ENCODE peak calls at places on chromosomes 11 and 22, in six cellular contexts. K is kidney, Y is A673, H is heart left ventricle, X is Peyer's patch, W is body of pancreas. I is an unnamed sample. For H3K36me3 and H3K4me1, the result is how much of the 10 kb centered on the place peaks cover.

GRCh38 chr22:40076702-40077645 is 82.2 kb downstream of the FAM83F start:
- DNase-seq in H (no peak), W (no peak), Y (no peak), K (no peak), X (no peak), I (no peak)

GRCh38 chr11:64268687-64269379 is 15.6 kb downstream of the BAD start:
- DNase-seq in W (peak), Y (peak), K (peak), X (peak), H (peak), I (peak)

GRCh38 chr22:42780070-42780540 is 59.4 kb upstream of the A4GALT start:
- DNase-seq in H (peak), X (peak), W (peak), K (no peak), Y (peak), I (peak)

GRCh38 chr11:131875611-131876010 is 505.2 kb downstream of the NTM start:
- DNase-seq in W (no peak), X (no peak), Y (no peak), H (no peak), K (no peak), I (no peak)

GRCh38 chr11:88320149-88320559 is 17.4 kb downstream of the CTSC start:
- DNase-seq in W (no peak), H (no peak), X (no peak), Y (peak), K (no peak), I (no peak)

GRCh38 chr22:27591060-27591459 is 210.5 kb downstream of the MN1 start:
- DNase-seq in H (no peak), X (no peak), W (peak), K (no peak), Y (no peak), I (no peak)

GRCh38 chr11:65500262-65501004 is 1.6 kb downstream of the MALAT1 start:
- DNase-seq in X (peak), H (no peak), W (peak), K (peak), Y (peak), I (peak)

GRCh38 chr11:71532016-71532610 is 5.0 kb downstream of the KRTAP5-7 start:
- DNase-seq in X (peak), K (no peak), W (no peak), Y (no peak), H (no peak), I (no peak)

GRCh38 chr11:8838248-8838647 is 72.7 kb upstream of the AKIP1 start:
- DNase-seq in X (no peak), K (no peak), W (no peak), H (no peak), Y (no peak), I (no peak)

GRCh38 chr11:24348908-24349307 is 147.9 kb upstream of the LUZP2 start:
- DNase-seq in Y (no peak), X (no peak), W (no peak), K (no peak), H (no peak), I (no peak)

GRCh38 chr11:77175869-77176539 is 48.0 kb downstream of the MYO7A start:
- DNase-seq in W (no peak), X (no peak), K (peak), Y (no peak), H (peak), I (no peak)

GRCh38 chr11:132994038-132994502 is 538.2 kb downstream of the OPCML start:
- DNase-seq in W (no peak), H (no peak), K (no peak), Y (peak), X (no peak), I (no peak)

GRCh38 chr11:66915046-66915832 is 42.9 kb downstream of the PC start:
- DNase-seq in X (no peak), H (no peak), W (no peak), Y (peak), K (no peak), I (no peak)

GRCh38 chr11:78564889-78565467 is 9.7 kb downstream of the NARS2 start:
- DNase-seq in W (no peak), Y (no peak), H (no peak), K (no peak), X (no peak), I (no peak)

GRCh38 chr11:79219186-79220045 is 221.4 kb downstream of the TENM4 start:
- DNase-seq in W (no peak), H (no peak), K (no peak), X (no peak), Y (no peak), I (no peak)

GRCh38 chr11:31813961-31814868 is 3.1 kb upstream of the PAX6 start:
- DNase-seq in W (no peak), H (no peak), Y (no peak), X (no peak), K (no peak), I (no peak)

GRCh38 chr11:78318321-78318720 is 99.3 kb downstream of the GAB2 start:
- DNase-seq in W (no peak), X (no peak), H (no peak), K (no peak), Y (peak), I (no peak)

GRCh38 chr22:37953437-37954179 is at the start of the genes C22orf23 and POLR2F:
- DNase-seq in Y (peak), X (peak), K (peak), H (peak), W (peak), I (peak)

GRCh38 chr11:27174672-27175210 is 134.1 kb downstream of the BBOX1 start:
- DNase-seq in W (no peak), H (no peak), X (no peak), K (no peak), Y (no peak), I (no peak)

GRCh38 chr11:33801821-33802413 is 27.6 kb upstream of the FBXO3 start:
- DNase-seq in H (no peak), W (no peak), Y (peak), X (no peak), K (no peak), I (no peak)

GRCh38 chr11:35107866-35108265 is 31.1 kb upstream of the CD44 start:
- DNase-seq in K (no peak), H (no peak), Y (no peak), X (no peak), W (no peak), I (no peak)
- H3K36me3 ChIP-seq in K (under half), H (under half), Y (under half), X (under half), W (under half), I (under half)

DNA sequence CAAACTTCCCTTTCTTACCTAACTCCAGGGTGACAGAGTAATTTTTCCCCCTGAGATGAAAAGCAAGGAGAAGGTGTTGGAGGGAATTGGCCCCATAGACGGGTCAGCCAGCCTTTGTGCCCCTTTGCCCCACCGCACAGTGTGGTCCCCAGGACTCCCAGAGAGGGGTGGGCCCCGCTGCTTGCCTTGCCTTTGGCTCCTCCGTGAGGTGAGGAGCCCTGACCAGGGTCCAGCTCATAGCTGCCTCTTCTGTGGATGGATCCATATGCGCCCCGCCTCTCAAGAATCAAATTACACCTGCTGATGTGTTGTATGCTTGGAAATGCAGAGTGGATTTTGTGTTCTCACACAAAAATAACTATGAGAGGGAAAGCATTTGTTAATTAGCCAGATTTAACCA is 27.1 kb upstream of the SORL1-AS1 start:
- DNase-seq in X (no peak), H (no peak), W (no peak), Y (no peak), K (no peak), I (no peak)
- H3K4me1 ChIP-seq in X (under half), H (under half), W (under half), Y (under half), K (under half), I (under half)

GRCh38 chr11:574632-575323 is 1.5 kb upstream of the PHRF1 start:
- DNase-seq in K (peak), W (no peak), H (no peak), Y (no peak), X (no peak), I (no peak)

GRCh38 chr11:573146-573759 is 3.0 kb upstream of the PHRF1 start:
- DNase-seq in X (no peak), K (peak), Y (no peak), W (no peak), H (no peak), I (no peak)

GRCh38 chr11:568306-569259 is 7.7 kb upstream of the PHRF1 start:
- DNase-seq in W (peak), K (peak), H (peak), Y (peak), X (peak), I (peak)

GRCh38 chr11:569273-569885 is 6.9 kb upstream of the PHRF1 start:
- DNase-seq in H (no peak), Y (no peak), W (no peak), K (peak), X (no peak), I (no peak)

DNA sequence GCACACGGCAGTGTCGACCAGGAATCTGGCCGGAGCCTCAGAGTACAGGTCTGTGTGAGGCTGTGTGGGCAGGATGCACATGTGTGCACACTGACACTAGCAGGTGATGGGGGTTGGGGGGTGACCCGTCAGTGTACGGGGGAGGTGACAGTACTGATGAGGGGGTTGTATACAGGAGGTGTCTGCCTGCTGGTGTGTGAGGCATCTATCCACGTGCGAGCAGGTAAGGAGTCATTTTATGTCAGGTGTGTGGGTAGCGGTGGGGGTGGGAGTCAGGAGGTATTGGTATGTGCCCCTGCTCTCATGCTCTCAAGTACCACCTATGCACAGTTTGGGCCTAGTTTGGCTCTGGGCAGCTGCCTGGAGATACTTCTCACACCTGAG is 4.5 kb upstream of the PHRF1 start:
- DNase-seq in X (no peak), W (no peak), Y (no peak), H (no peak), K (peak), I (no peak)
- H3K36me3 ChIP-seq in X (under half), W (under half), Y (under half), H (under half), K (under half), I (under half)

GRCh38 chr22:31998784-31999435 is 44.2 kb upstream of the SLC5A1 start:
- DNase-seq in W (no peak), H (no peak), Y (no peak), X (peak), K (no peak), I (no peak)

GRCh38 chr22:32005453-32005852 is 37.6 kb upstream of the SLC5A1 start:
- DNase-seq in K (no peak), H (no peak), X (peak), Y (no peak), W (no peak), I (peak)

GRCh38 chr22:31995046-31995445 is 48.0 kb upstream of the SLC5A1 start:
- DNase-seq in H (no peak), W (no peak), K (no peak), X (no peak), Y (peak), I (no peak)

GRCh38 chr22:31995807-31996206 is 47.3 kb upstream of the SLC5A1 start:
- DNase-seq in H (no peak), K (no peak), W (no peak), X (no peak), Y (no peak), I (no peak)

GRCh38 chr22:32000171-32000570 is 42.9 kb upstream of the SLC5A1 start:
- DNase-seq in W (no peak), X (no peak), H (no peak), Y (no peak), K (no peak), I (no peak)
- H3K4me1 ChIP-seq in W (under half), X (under half), H (under half), Y (under half), K (under half), I (under half)

GRCh38 chr11:70301191-70301590 is 30.7 kb downstream of the PPFIA1 start:
- DNase-seq in W (no peak), K (no peak), H (no peak), X (peak), Y (no peak), I (peak)

GRCh38 chr11:70298243-70298915 is 27.9 kb downstream of the PPFIA1 start:
- DNase-seq in W (no peak), Y (no peak), K (no peak), X (peak), H (no peak), I (no peak)

GRCh38 chr11:70296681-70297080 is 26.2 kb downstream of the PPFIA1 start:
- DNase-seq in K (peak), X (no peak), Y (no peak), W (no peak), H (no peak), I (no peak)

GRCh38 chr11:70299636-70300035 is 29.1 kb downstream of the PPFIA1 start:
- DNase-seq in K (no peak), X (peak), H (no peak), W (no peak), Y (no peak), I (no peak)

DNA sequence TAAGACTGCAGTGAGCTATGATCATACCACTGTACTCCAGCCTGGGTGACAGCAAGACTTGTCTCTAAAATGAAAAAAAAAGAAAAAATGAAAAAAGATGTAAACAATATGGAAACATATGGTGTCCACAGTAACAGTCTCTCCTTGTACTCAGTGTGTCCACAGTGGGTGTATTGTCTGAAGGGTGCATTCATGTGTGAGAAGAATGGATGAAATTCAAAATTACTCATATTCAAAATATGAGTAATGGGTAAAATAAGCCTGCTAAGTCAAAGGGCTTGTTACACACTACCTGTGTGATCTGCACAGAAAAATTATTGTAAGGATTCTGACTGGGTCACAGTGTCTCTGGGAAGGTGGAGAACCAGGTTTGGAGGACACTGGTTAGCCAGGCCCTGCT is 26.9 kb downstream of the PPFIA1 start:
- DNase-seq in H (no peak), W (no peak), K (no peak), Y (no peak), X (no peak), I (no peak)
- H3K36me3 ChIP-seq in H (under half), W (under half), K (under half), Y (under half), X (under half), I (under half)

DNA sequence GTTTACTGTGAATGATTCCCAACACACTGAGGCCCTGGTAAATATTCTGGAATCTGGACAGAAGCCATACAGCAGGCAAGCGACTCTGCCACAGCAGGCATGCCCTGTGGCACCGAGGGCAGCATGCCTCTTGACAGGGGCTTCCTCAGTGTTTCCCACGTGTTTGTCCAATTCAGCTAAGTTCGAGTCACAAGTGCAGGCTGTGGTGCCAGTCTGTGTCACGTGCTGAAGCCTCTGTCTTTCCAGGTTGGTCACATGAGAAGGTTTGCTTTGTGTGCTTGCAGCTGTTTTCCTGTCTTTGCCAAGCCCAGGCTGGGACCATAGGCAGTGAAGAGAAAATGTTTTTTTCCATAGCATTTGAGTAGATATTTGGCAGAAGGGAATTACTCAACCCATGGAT is 2.4 kb upstream of the PPFIBP2 start:
- DNase-seq in W (peak), H (peak), K (no peak), Y (no peak), X (peak), I (no peak)
- H3K4me1 ChIP-seq in W (under half), H (under half), K (under half), Y (under half), X (under half), I (under half)

GRCh38 chr11:117992620-117993019 is 6.4 kb downstream of the IL10RA start:
- DNase-seq in Y (no peak), W (no peak), K (no peak), X (no peak), H (no peak), I (no peak)

GRCh38 chr11:117995472-117995871 is 9.3 kb downstream of the IL10RA start:
- DNase-seq in Y (no peak), W (no peak), X (no peak), K (no peak), H (no peak), I (no peak)

GRCh38 chr11:117996058-117996457 is 9.9 kb downstream of the IL10RA start:
- DNase-seq in H (no peak), K (no peak), Y (no peak), W (no peak), X (no peak), I (no peak)

GRCh38 chr11:117992136-117992535 is 5.9 kb downstream of the IL10RA start:
- DNase-seq in W (no peak), Y (no peak), K (no peak), X (no peak), H (no peak), I (no peak)

DNA sequence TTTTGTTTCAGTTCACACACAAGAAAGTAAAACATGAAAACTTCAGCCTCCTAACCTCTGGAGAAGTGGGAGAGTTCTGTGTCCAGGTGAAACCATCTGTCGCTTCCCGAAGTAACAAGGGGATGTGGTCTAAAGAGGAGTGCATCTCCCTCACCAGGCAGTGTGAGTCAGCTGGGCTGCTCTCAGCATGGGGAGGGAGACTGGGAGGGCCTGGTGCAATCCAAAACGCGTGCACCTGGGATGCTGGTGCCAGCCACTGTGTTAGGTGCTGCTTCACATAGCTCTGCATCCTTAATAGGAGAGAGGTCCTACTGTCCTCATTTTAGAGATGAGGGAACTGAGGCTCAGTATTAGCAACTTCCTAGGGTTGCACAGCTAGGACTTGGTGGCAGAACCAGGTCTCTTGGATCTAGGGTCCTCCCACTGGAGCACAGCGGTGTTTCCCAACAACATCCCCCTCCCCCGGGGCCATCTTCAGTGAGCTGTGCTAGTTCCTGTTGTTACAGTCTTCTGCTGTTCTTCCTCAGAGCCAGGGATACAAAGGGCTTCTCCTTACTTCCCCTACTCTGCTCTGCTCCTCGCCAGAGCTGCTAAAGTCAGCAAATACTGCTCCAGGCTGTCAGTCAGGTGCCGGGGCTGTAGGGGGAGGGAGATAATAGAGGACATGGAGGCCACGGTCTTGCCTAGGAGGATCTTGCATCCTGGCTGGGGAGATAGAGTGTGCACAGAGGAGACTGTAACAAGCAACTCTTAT is 8.0 kb downstream of the IL10RA start:
- DNase-seq in X (no peak), Y (no peak), K (no peak), H (no peak), W (no peak), I (no peak)
- H3K36me3 ChIP-seq in X (under half), Y (under half), K (under half), H (under half), W (under half), I (under half)

GRCh38 chr11:22670803-22671202 is 4.4 kb downstream of the GAS2 start:
- DNase-seq in K (no peak), X (no peak), H (no peak), Y (peak), W (no peak), I (no peak)
- H3K4me1 ChIP-seq in K (under half), X (under half), H (under half), Y (under half), W (half or more), I (under half)

GRCh38 chr11:75260396-75260795 is 19.8 kb downstream of the TPBGL start:
- DNase-seq in Y (no peak), X (no peak), H (no peak), K (no peak), W (no peak), I (no peak)
- H3K36me3 ChIP-seq in Y (under half), X (under half), H (under half), K (under half), W (under half), I (under half)

GRCh38 chr11:47175746-47176327 is 842 bp downstream of the ARFGAP2 start:
- DNase-seq in K (no peak), Y (no peak), W (no peak), X (no peak), H (no peak), I (no peak)
- H3K4me1 ChIP-seq in K (under half), Y (under half), W (under half), X (under half), H (half or more), I (under half)